ENCODE peak calls at places on chromosomes 4 and X, in five cellular contexts. One of them, this sample, is unnamed.

GRCh38 chr4:104235966-104236365 is 258.7 kb downstream of the CXXC4 start:
- DNase-seq in right atrium auricular region: no peak
- DNase-seq in stomach: no peak
- DNase-seq in stimulated activated naive CD4-positive, alpha-beta T cell: no peak
- DNase-seq in GM12891: no peak
- DNase-seq in this sample: no peak

GRCh38 chr4:81528979-81529378 is 57.3 kb upstream of the RASGEF1B start:
- DNase-seq in right atrium auricular region: no peak
- DNase-seq in stomach: no peak
- DNase-seq in stimulated activated naive CD4-positive, alpha-beta T cell: no peak
- DNase-seq in GM12891: no peak
- DNase-seq in this sample: no peak

GRCh38 chrX:151370906-151371305 is 26.1 kb upstream of the VMA21 start:
- DNase-seq in right atrium auricular region: no peak
- DNase-seq in stomach: no peak
- DNase-seq in stimulated activated naive CD4-positive, alpha-beta T cell: no peak
- DNase-seq in GM12891: no peak
- DNase-seq in this sample: no peak

GRCh38 chr4:1543976-1544375 is 137.7 kb upstream of the NKX1-1 start:
- DNase-seq in right atrium auricular region: no peak
- DNase-seq in stomach: no peak
- DNase-seq in stimulated activated naive CD4-positive, alpha-beta T cell: no peak
- DNase-seq in GM12891: no peak
- DNase-seq in this sample: no peak

GRCh38 chrX:9033179-9033578 is 748 bp downstream of the FAM9B start:
- DNase-seq in right atrium auricular region: no peak
- DNase-seq in stomach: no peak
- DNase-seq in stimulated activated naive CD4-positive, alpha-beta T cell: no peak
- DNase-seq in GM12891: no peak
- DNase-seq in this sample: no peak

GRCh38 chrX:150790021-150790420 is 96.8 kb downstream of the MTMR1 start:
- DNase-seq in right atrium auricular region: no peak
- DNase-seq in stomach: no peak
- DNase-seq in stimulated activated naive CD4-positive, alpha-beta T cell: no peak
- DNase-seq in GM12891: no peak
- DNase-seq in this sample: no peak

GRCh38 chrX:12894074-12894691 is 12.2 kb upstream of the TLR8 start:
- DNase-seq in right atrium auricular region: no peak
- DNase-seq in stomach: peak; percentile 57
- DNase-seq in stimulated activated naive CD4-positive, alpha-beta T cell: no peak
- DNase-seq in GM12891: no peak
- DNase-seq in this sample: no peak

GRCh38 chrX:14209034-14209433 is 179.3 kb upstream of the GEMIN8 start:
- DNase-seq in right atrium auricular region: no peak
- DNase-seq in stomach: no peak
- DNase-seq in stimulated activated naive CD4-positive, alpha-beta T cell: no peak
- DNase-seq in GM12891: no peak
- DNase-seq in this sample: no peak

GRCh38 chr4:16082038-16082423 is 1.8 kb downstream of the PROM1 start:
- DNase-seq in right atrium auricular region: no peak
- DNase-seq in stomach: no peak
- DNase-seq in stimulated activated naive CD4-positive, alpha-beta T cell: no peak
- DNase-seq in GM12891: no peak
- DNase-seq in this sample: no peak

GRCh38 chrX:36787787-36788186 is 220.4 kb upstream of the FAM47C start:
- DNase-seq in right atrium auricular region: no peak
- DNase-seq in stomach: no peak
- DNase-seq in stimulated activated naive CD4-positive, alpha-beta T cell: no peak
- DNase-seq in GM12891: no peak
- DNase-seq in this sample: no peak

GRCh38 chr4:63578383-63578782 is 830.9 kb downstream of the TECRL start:
- DNase-seq in right atrium auricular region: no peak
- DNase-seq in stomach: no peak
- DNase-seq in stimulated activated naive CD4-positive, alpha-beta T cell: no peak
- DNase-seq in GM12891: no peak
- DNase-seq in this sample: no peak

This sample was measured in GM18507.